ENCODE peak calls at places on chromosomes 3 and 15, in eight cellular contexts. N is body of pancreas; Q is PC-3; A is cardiac muscle cell; J is H1; K is right atrium auricular region; S is CD8-positive, alpha-beta T cell; L is neural progenitor cell. G is an unnamed sample. For H3K27me3, the result is how much of the 10 kb centered on the place peaks cover.

GRCh38 chr3:123447749-123448502 is 964 bp downstream of the ADCY5 start:
- DNase-seq in Q (no peak), L (peak), K (no peak), S (no peak), N (peak), J (no peak), A (no peak), G (peak)

GRCh38 chr3:124939661-124940060 is 5.1 kb upstream of the MUC13 start:
- DNase-seq in K (no peak), S (no peak), L (peak), N (no peak), Q (no peak), J (no peak), A (no peak), G (no peak)

GRCh38 chr3:37571269-37571668 is 290.4 kb upstream of the CTDSPL start:
- DNase-seq in J (no peak), K (no peak), N (no peak), L (no peak), A (peak), Q (no peak), S (no peak), G (no peak)

GRCh38 chr3:45043715-45044299 is 17.7 kb downstream of the CLEC3B start:
- DNase-seq in L (peak), K (no peak), N (no peak), A (peak), J (no peak), Q (peak), S (no peak), G (no peak)

GRCh38 chr3:126110431-126111125 is 26.7 kb upstream of the SLC41A3 start:
- DNase-seq in K (no peak), S (no peak), J (no peak), A (no peak), Q (no peak), N (no peak), L (no peak), G (no peak)

GRCh38 chr3:139312959-139313358 is 30.9 kb upstream of the MRPS22 start:
- DNase-seq in J (no peak), L (no peak), A (peak), S (no peak), K (no peak), Q (peak), N (no peak), G (no peak)

GRCh38 chr15:57129064-57129463 is 210.6 kb downstream of the TCF12 start:
- DNase-seq in K (no peak), J (no peak), Q (no peak), L (no peak), N (no peak), S (no peak), A (no peak), G (no peak)

GRCh38 chr3:11624161-11624560 is 19.6 kb downstream of the VGLL4 start:
- DNase-seq in A (no peak), K (no peak), L (no peak), S (no peak), Q (peak), N (no peak), J (no peak), G (no peak)

GRCh38 chr3:53813229-53813628 is 33.0 kb downstream of the CHDH start:
- DNase-seq in Q (no peak), S (no peak), K (no peak), J (no peak), L (no peak), N (no peak), A (no peak), G (no peak)

GRCh38 chr3:135655328-135655727 is 310.2 kb upstream of the PPP2R3A start:
- DNase-seq in J (no peak), A (no peak), K (no peak), Q (no peak), N (no peak), S (no peak), L (no peak), G (no peak)

GRCh38 chr15:83282859-83283812 is 1.3 kb downstream of the BNC1 start:
- DNase-seq in N (no peak), J (no peak), K (no peak), Q (peak), A (peak), S (no peak), L (peak), G (no peak)

GRCh38 chr15:83285979-83286553 is 1.6 kb upstream of the BNC1 start:
- DNase-seq in Q (peak), N (no peak), K (no peak), S (no peak), A (peak), J (no peak), L (no peak), G (no peak)

GRCh38 chr15:83285284-83285978 is 967 bp upstream of the BNC1 start:
- DNase-seq in L (peak), K (no peak), S (no peak), N (no peak), Q (no peak), A (no peak), J (no peak), G (no peak)

GRCh38 chr15:83283813-83284562 is 476 bp downstream of the BNC1 start:
- DNase-seq in A (peak), J (no peak), Q (no peak), K (no peak), S (no peak), N (no peak), L (peak), G (no peak)

GRCh38 chr15:83284563-83285283 is at the start of gene BNC1:
- DNase-seq in S (no peak), A (peak), N (no peak), L (peak), K (no peak), Q (no peak), J (no peak), G (no peak)
- H3K27me3 ChIP-seq in S (under half), A (half or more), N (under half), L (half or more), K (under half), Q (under half), J (under half), G (under half)

GRCh38 chr3:18354706-18355105 is 70.4 kb downstream of the SATB1 start:
- DNase-seq in A (no peak), J (no peak), N (no peak), K (no peak), L (no peak), S (no peak), Q (no peak), G (no peak)

GRCh38 chr3:18349197-18349798 is 75.8 kb downstream of the SATB1 start:
- DNase-seq in L (peak), N (no peak), K (no peak), Q (no peak), S (no peak), A (no peak), J (no peak), G (no peak)

GRCh38 chr3:18355819-18356218 is 69.3 kb downstream of the SATB1 start:
- DNase-seq in S (no peak), L (no peak), J (no peak), Q (no peak), N (no peak), A (no peak), K (no peak), G (no peak)

GRCh38 chr3:18351069-18351628 is 74.0 kb downstream of the SATB1 start:
- DNase-seq in A (peak), J (no peak), S (no peak), L (no peak), K (no peak), Q (no peak), N (no peak), G (no peak)

DNA sequence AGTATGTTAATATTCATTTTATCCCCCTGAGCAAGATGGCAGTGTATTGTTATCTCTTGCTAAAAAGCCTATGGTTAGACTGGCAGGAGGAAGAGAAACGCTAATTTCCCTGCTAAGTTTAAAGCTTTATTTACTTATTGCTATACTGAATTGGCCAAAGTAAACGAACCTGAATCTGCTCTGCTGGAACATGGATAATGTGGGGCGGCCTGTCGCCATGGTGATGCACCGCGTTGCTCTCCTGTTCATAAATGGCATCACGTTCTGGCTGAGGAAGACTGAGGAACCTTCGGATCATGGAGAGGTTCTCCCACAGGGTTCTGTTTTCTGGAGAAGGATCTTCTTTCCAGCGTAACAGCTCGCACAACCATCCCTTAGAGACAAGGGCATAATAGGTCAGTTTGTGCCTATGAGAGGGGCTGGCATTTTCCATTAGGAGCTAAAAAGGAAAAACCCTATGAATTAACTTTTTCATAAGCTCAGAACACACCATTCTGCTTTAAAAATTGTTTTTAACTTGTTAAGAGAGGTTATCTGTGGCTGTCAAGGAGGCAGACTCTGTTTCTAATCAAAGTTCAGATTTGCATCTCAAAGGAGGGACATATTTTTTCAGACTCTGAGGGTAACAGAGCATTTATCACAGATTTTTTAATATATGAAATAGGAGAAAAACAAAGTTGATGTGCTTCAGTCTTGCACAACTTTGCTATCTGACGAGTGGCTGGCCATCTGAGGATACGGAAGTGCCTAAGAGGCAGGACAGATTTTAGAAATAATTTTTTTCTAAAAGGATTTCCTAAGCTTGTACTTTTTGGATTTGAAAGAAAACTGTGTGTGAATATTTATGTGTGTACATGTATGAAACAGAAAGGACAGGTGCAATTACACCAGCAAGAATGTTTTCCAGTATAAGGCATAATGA is 73.1 kb downstream of the SATB1 start:
- DNase-seq in S (no peak), A (no peak), L (peak), J (no peak), Q (peak), N (peak), K (no peak), G (no peak)
- H3K27me3 ChIP-seq in S (under half), A (under half), L (under half), J (under half), Q (under half), N (under half), K (under half), G (under half)

GRCh38 chr3:182794806-182795369 is 1.6 kb downstream of the ATP11B start:
- DNase-seq in Q (no peak), S (no peak), J (no peak), N (no peak), K (no peak), L (no peak), A (peak), G (no peak)
- H3K27me3 ChIP-seq in Q (under half), S (under half), J (under half), N (under half), K (under half), L (under half), A (under half), G (under half)

DNA sequence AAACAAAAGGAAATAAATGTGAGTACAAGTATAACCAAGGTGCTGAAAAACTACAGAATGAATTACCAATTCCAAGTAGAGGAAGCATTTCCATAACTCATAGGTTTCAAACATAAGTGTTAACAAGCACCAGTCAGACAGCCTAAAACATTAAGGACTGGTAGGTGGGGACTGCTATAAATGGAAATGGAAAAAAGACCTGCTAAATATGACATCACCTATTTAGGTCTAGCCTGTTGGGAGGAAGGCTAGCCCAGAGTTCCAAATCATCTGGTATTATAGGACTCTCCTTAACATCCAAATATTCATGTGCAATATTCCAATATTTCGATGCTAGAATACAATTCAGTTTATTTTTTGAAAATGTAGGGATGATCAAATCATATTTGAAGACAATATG is 560.0 kb downstream of the ROBO2 start:
- DNase-seq in A (no peak), N (no peak), S (no peak), Q (no peak), J (no peak), K (no peak), L (no peak), G (no peak)
- H3K27me3 ChIP-seq in A (under half), N (under half), S (under half), Q (under half), J (under half), K (under half), L (under half), G (under half)

DNA sequence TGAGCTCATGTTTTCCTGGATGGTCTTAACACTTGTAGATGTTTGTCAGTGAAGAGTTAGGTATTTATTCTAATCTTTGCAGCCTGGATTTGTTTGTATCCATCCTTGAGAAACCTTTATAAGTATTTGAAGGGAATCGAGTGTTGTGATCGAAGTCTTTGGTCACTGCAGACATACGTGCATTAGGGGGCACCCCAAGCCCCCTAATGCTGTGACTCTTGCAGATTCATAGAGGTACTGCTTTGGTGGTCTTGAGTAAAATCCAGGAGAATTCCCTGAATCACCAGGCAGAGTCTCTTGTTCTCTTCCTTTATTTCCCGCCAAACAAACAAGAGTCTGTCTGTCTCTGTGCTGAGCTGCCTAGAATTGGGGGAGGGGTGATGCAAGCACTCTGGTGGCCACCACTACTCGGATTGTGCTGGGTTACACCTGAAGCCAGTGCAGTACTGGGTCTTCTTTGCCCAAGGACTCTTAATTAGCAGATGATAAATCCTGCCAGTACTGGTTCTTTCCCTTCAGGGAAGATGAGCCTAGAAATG is 170.5 kb upstream of the POU1F1 start:
- DNase-seq in L (peak), S (no peak), A (no peak), Q (no peak), J (peak), K (no peak), N (no peak), G (no peak)
- H3K27me3 ChIP-seq in L (under half), S (under half), A (under half), Q (under half), J (under half), K (under half), N (under half), G (under half)